ENCODE peak calls at places on chromosome 11, in seven cellular contexts. One of them, this sample, is unnamed.

GRCh38 chr11:83249972-83250593 is 36.1 kb downstream of the CCDC90B start:
- DNase-seq in dorsolateral prefrontal cortex: no peak
- DNase-seq in fibroblast of lung: peak; percentile 46
- DNase-seq in GM12865: peak; percentile 55
- DNase-seq in cardiac muscle cell: peak; percentile 46
- DNase-seq in HFF-Myc: peak; percentile 16
- DNase-seq in HCT116: peak; percentile 21
- DNase-seq in this sample: no peak

GRCh38 chr11:17802491-17802890 is 67.9 kb downstream of the KCNC1 start:
- DNase-seq in dorsolateral prefrontal cortex: no peak
- DNase-seq in fibroblast of lung: no peak
- DNase-seq in GM12865: no peak
- DNase-seq in cardiac muscle cell: no peak
- DNase-seq in HFF-Myc: no peak
- DNase-seq in HCT116: no peak
- DNase-seq in this sample: no peak

GRCh38 chr11:30254307-30255298 is 23.8 kb downstream of the FSHB start:
- DNase-seq in dorsolateral prefrontal cortex: no peak
- DNase-seq in fibroblast of lung: peak; percentile 23
- DNase-seq in GM12865: peak; percentile 10
- DNase-seq in cardiac muscle cell: no peak
- DNase-seq in HFF-Myc: no peak
- DNase-seq in HCT116: no peak
- DNase-seq in this sample: no peak

GRCh38 chr11:130549393-130549999 is 101.1 kb downstream of the ADAMTS15 start:
- DNase-seq in dorsolateral prefrontal cortex: no peak
- DNase-seq in fibroblast of lung: no peak
- DNase-seq in GM12865: no peak
- DNase-seq in cardiac muscle cell: no peak
- DNase-seq in HFF-Myc: no peak
- DNase-seq in HCT116: no peak
- DNase-seq in this sample: no peak

GRCh38 chr11:96246718-96247540 is 96.1 kb downstream of the MAML2 start:
- DNase-seq in dorsolateral prefrontal cortex: no peak
- DNase-seq in fibroblast of lung: peak; percentile 88
- DNase-seq in GM12865: no peak
- DNase-seq in cardiac muscle cell: no peak
- DNase-seq in HFF-Myc: no peak
- DNase-seq in HCT116: peak; percentile 63
- DNase-seq in this sample: no peak

GRCh38 chr11:62295504-62295903 is 3.4 kb downstream of the SCGB1D4 start:
- DNase-seq in dorsolateral prefrontal cortex: no peak
- DNase-seq in fibroblast of lung: peak; percentile 32
- DNase-seq in GM12865: peak; percentile 17
- DNase-seq in cardiac muscle cell: peak; percentile 76
- DNase-seq in HFF-Myc: no peak
- DNase-seq in HCT116: no peak
- DNase-seq in this sample: peak; percentile 30

GRCh38 chr11:107696140-107696539 is 15.7 kb downstream of the SLN start:
- DNase-seq in dorsolateral prefrontal cortex: no peak
- DNase-seq in fibroblast of lung: peak; percentile 97
- DNase-seq in GM12865: no peak
- DNase-seq in cardiac muscle cell: no peak
- DNase-seq in HFF-Myc: peak; percentile 87
- DNase-seq in HCT116: peak; percentile 77
- DNase-seq in this sample: no peak

GRCh38 chr11:81995907-81996306 is 737.8 kb downstream of the FAM181B start:
- DNase-seq in dorsolateral prefrontal cortex: no peak
- DNase-seq in fibroblast of lung: no peak
- DNase-seq in GM12865: no peak
- DNase-seq in cardiac muscle cell: no peak
- DNase-seq in HFF-Myc: no peak
- DNase-seq in HCT116: no peak
- DNase-seq in this sample: no peak

GRCh38 chr11:34323601-34324000 is 34.2 kb downstream of the ABTB2 start:
- DNase-seq in dorsolateral prefrontal cortex: no peak
- DNase-seq in fibroblast of lung: no peak
- DNase-seq in GM12865: no peak
- DNase-seq in cardiac muscle cell: no peak
- DNase-seq in HFF-Myc: no peak
- DNase-seq in HCT116: no peak
- DNase-seq in this sample: no peak

GRCh38 chr11:60946601-60947265 is 5.2 kb downstream of the SLC15A3 start:
- DNase-seq in dorsolateral prefrontal cortex: no peak
- DNase-seq in fibroblast of lung: no peak
- DNase-seq in GM12865: no peak
- DNase-seq in cardiac muscle cell: no peak
- DNase-seq in HFF-Myc: no peak
- DNase-seq in HCT116: no peak
- DNase-seq in this sample: no peak

GRCh38 chr11:1034001-1034400 is 2.5 kb downstream of the MUC6 start:
- DNase-seq in dorsolateral prefrontal cortex: no peak
- DNase-seq in fibroblast of lung: no peak
- DNase-seq in GM12865: no peak
- DNase-seq in cardiac muscle cell: no peak
- DNase-seq in HFF-Myc: no peak
- DNase-seq in HCT116: no peak
- DNase-seq in this sample: no peak

GRCh38 chr11:121802542-121802941 is 313.5 kb downstream of the BLID start:
- DNase-seq in dorsolateral prefrontal cortex: no peak
- DNase-seq in fibroblast of lung: no peak
- DNase-seq in GM12865: no peak
- DNase-seq in cardiac muscle cell: no peak
- DNase-seq in HFF-Myc: no peak
- DNase-seq in HCT116: no peak
- DNase-seq in this sample: no peak

DNA sequence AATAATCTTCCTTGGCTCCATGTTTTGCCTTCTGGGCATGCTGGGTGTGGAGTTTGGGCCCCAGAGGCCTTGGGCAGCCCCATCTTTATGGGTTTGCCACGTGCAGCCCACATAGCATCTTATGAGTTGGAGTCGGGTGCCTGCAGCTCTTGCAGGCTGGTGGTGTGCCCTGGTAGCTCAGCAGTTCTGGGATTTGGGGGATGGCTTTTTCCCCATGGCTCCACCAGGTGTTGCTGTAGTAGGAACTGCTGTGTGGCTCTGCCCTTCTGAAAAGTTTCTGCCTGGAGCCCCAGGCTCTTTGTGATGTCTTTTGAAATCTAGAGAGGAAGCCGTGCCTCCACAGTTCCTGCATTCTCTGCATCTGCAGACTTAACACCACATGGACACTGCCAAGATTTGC is 16.8 kb downstream of the EED start:
- DNase-seq in dorsolateral prefrontal cortex: no peak
- DNase-seq in fibroblast of lung: no peak
- DNase-seq in GM12865: no peak
- DNase-seq in cardiac muscle cell: no peak
- DNase-seq in HFF-Myc: no peak
- DNase-seq in HCT116: no peak
- DNase-seq in this sample: no peak
- TF ChIP-seq CTCF in dorsolateral prefrontal cortex: no peak
- TF ChIP-seq CTCF in fibroblast of lung: no peak
- TF ChIP-seq CTCF in GM12865: no peak
- TF ChIP-seq CTCF in cardiac muscle cell: no peak
- TF ChIP-seq CTCF in HFF-Myc: no peak
- TF ChIP-seq CTCF in HCT116: no peak
- TF ChIP-seq CTCF in this sample: no peak

GRCh38 chr11:94796863-94797262 is 28.7 kb downstream of the AMOTL1 start:
- DNase-seq in dorsolateral prefrontal cortex: no peak
- DNase-seq in fibroblast of lung: peak; percentile 22
- DNase-seq in GM12865: no peak
- DNase-seq in cardiac muscle cell: no peak
- DNase-seq in HFF-Myc: no peak
- DNase-seq in HCT116: no peak
- DNase-seq in this sample: no peak
- H3K4me3 ChIP-seq in dorsolateral prefrontal cortex: no peak overlapping the region
- H3K4me3 ChIP-seq in fibroblast of lung: no peak overlapping the region
- H3K4me3 ChIP-seq in GM12865: no peak overlapping the region
- H3K4me3 ChIP-seq in cardiac muscle cell: no peak overlapping the region
- H3K4me3 ChIP-seq in HFF-Myc: no peak overlapping the region
- H3K4me3 ChIP-seq in HCT116: no peak overlapping the region
- H3K4me3 ChIP-seq in this sample: no peak overlapping the region

GRCh38 chr11:68677432-68677831 is 6.9 kb upstream of the GAL start:
- DNase-seq in dorsolateral prefrontal cortex: no peak
- DNase-seq in fibroblast of lung: peak; percentile 92
- DNase-seq in GM12865: no peak
- DNase-seq in cardiac muscle cell: no peak
- DNase-seq in HFF-Myc: peak; percentile 94
- DNase-seq in HCT116: peak; percentile 59
- DNase-seq in this sample: no peak
- TF ChIP-seq CTCF in dorsolateral prefrontal cortex: no peak
- TF ChIP-seq CTCF in fibroblast of lung: no peak
- TF ChIP-seq CTCF in GM12865: no peak
- TF ChIP-seq CTCF in cardiac muscle cell: no peak
- TF ChIP-seq CTCF in HFF-Myc: no peak
- TF ChIP-seq CTCF in HCT116: no peak
- TF ChIP-seq CTCF in this sample: no peak

DNA sequence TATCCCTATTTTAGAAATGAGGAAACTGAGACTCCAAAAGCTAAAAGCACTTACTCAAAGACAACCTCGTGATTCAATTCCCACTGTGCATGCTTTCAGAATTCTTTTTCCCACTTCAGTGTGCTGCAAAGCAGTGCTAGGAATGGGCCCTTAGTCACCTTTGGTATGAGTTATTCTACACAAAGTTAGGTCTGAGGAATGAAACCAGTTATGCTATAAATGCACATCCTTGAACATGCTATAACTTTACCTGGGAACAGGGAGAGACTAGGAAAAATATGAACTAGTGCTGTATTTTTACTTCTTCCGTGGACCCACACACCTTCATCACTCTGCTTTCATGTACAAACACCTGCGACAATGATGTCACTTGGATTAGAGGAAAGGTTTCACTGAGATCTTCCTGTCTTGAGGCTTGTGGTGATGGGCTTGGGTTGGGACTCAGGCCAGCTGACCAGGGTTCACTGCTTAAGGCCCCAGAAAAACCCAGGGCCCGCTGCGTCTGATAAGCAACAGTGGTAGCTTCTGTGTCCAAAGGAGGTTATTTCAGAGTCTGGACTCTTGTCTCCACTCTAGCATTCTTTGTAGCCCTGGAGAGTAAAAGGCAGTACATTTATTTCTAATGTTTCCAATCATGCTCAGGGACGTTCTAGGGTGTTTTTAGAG is 81.6 kb downstream of the ZC3H12C start:
- DNase-seq in dorsolateral prefrontal cortex: no peak
- DNase-seq in fibroblast of lung: peak; percentile 81
- DNase-seq in GM12865: no peak
- DNase-seq in cardiac muscle cell: no peak
- DNase-seq in HFF-Myc: no peak
- DNase-seq in HCT116: no peak
- DNase-seq in this sample: no peak
- H3K4me3 ChIP-seq in dorsolateral prefrontal cortex: peak overlapping the region; percentile 37
- H3K4me3 ChIP-seq in fibroblast of lung: no peak overlapping the region
- H3K4me3 ChIP-seq in GM12865: no peak overlapping the region
- H3K4me3 ChIP-seq in cardiac muscle cell: no peak overlapping the region
- H3K4me3 ChIP-seq in HFF-Myc: no peak overlapping the region
- H3K4me3 ChIP-seq in HCT116: no peak overlapping the region
- H3K4me3 ChIP-seq in this sample: no peak overlapping the region

GRCh38 chr11:128830836-128831780 is 36.0 kb downstream of the KCNJ1 start:
- DNase-seq in dorsolateral prefrontal cortex: peak; percentile 66
- DNase-seq in fibroblast of lung: peak; percentile 68
- DNase-seq in GM12865: peak; percentile 92
- DNase-seq in cardiac muscle cell: peak; percentile 85
- DNase-seq in HFF-Myc: peak; percentile 57
- DNase-seq in HCT116: peak; percentile 68
- DNase-seq in this sample: peak; percentile 33
- TF ChIP-seq CTCF in dorsolateral prefrontal cortex: peak; percentile 98
- TF ChIP-seq CTCF in fibroblast of lung: peak; percentile 85
- TF ChIP-seq CTCF in GM12865: peak; percentile 90
- TF ChIP-seq CTCF in cardiac muscle cell: peak; percentile 85
- TF ChIP-seq CTCF in HFF-Myc: peak; percentile 87
- TF ChIP-seq CTCF in HCT116: peak; percentile 87
- TF ChIP-seq CTCF in this sample: peak; percentile 94

DNA sequence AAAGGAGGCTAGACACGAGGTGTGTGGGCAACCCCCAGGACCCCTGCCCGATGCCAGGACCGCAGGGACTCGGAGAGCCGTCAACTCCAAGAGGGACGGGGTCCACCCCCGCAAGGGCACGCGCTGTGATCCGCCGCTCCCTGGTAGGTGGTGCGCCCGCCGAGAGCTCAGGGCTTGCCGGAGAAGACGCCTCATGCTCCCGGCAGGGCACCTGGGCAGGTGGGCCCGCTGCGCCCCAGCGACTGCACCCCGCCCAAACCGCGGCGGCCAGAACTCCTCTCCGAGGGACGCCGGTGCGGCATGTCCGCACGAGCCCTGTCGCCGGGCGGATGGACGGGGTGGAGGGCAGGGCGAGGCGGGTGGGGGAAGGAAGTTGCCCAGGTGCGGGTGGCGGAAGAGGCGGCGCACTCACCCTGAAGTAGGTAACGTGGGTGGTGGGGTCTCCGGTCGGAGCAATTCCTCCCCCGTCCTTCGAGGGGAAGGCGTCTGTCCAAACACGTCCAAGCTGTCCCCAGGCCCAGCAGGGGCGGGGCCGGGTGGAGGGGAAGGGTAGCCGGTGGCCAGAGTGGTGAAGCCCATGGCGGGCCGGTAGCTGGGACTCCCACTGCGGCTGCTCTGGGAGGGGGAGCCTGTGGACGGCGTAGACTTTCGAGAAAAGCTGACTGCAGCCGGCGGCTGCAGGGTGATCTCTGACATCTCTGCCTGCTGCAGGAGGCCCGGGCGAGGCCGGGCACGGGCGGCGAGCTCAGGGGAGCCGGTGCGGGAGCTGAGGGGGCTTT is 37.2 kb downstream of the IGSF9B start:
- DNase-seq in dorsolateral prefrontal cortex: no peak
- DNase-seq in fibroblast of lung: no peak
- DNase-seq in GM12865: no peak
- DNase-seq in cardiac muscle cell: no peak
- DNase-seq in HFF-Myc: no peak
- DNase-seq in HCT116: no peak
- DNase-seq in this sample: no peak
- H3K4me3 ChIP-seq in dorsolateral prefrontal cortex: no peak overlapping the region
- H3K4me3 ChIP-seq in fibroblast of lung: no peak overlapping the region
- H3K4me3 ChIP-seq in GM12865: no peak overlapping the region
- H3K4me3 ChIP-seq in cardiac muscle cell: no peak overlapping the region
- H3K4me3 ChIP-seq in HFF-Myc: no peak overlapping the region
- H3K4me3 ChIP-seq in HCT116: no peak overlapping the region
- H3K4me3 ChIP-seq in this sample: no peak overlapping the region

GRCh38 chr11:94879006-94879405 is 94.3 kb downstream of the CWC15 start:
- DNase-seq in dorsolateral prefrontal cortex: no peak
- DNase-seq in fibroblast of lung: no peak
- DNase-seq in GM12865: no peak
- DNase-seq in cardiac muscle cell: no peak
- DNase-seq in HFF-Myc: no peak
- DNase-seq in HCT116: no peak
- DNase-seq in this sample: no peak

GRCh38 chr11:94880216-94880615 is 93.1 kb downstream of the CWC15 start:
- DNase-seq in dorsolateral prefrontal cortex: no peak
- DNase-seq in fibroblast of lung: peak; percentile 76
- DNase-seq in GM12865: no peak
- DNase-seq in cardiac muscle cell: no peak
- DNase-seq in HFF-Myc: no peak
- DNase-seq in HCT116: peak; percentile 41
- DNase-seq in this sample: peak; percentile 31

GRCh38 chr11:94876222-94876621 is 97.1 kb downstream of the CWC15 start:
- DNase-seq in dorsolateral prefrontal cortex: no peak
- DNase-seq in fibroblast of lung: no peak
- DNase-seq in GM12865: no peak
- DNase-seq in cardiac muscle cell: no peak
- DNase-seq in HFF-Myc: no peak
- DNase-seq in HCT116: no peak
- DNase-seq in this sample: no peak

GRCh38 chr11:94876645-94877445 is 96.5 kb downstream of the CWC15 start:
- DNase-seq in dorsolateral prefrontal cortex: peak; percentile 69
- DNase-seq in fibroblast of lung: peak; percentile 97
- DNase-seq in GM12865: peak; percentile 46
- DNase-seq in cardiac muscle cell: peak; percentile 42
- DNase-seq in HFF-Myc: peak; percentile 88
- DNase-seq in HCT116: peak; percentile 72
- DNase-seq in this sample: no peak

GRCh38 chr11:94877446-94878200 is 95.7 kb downstream of the CWC15 start:
- DNase-seq in dorsolateral prefrontal cortex: no peak
- DNase-seq in fibroblast of lung: peak; percentile 63
- DNase-seq in GM12865: no peak
- DNase-seq in cardiac muscle cell: no peak
- DNase-seq in HFF-Myc: no peak
- DNase-seq in HCT116: no peak
- DNase-seq in this sample: no peak
- TF ChIP-seq CTCF in dorsolateral prefrontal cortex: no peak
- TF ChIP-seq CTCF in fibroblast of lung: no peak
- TF ChIP-seq CTCF in GM12865: no peak
- TF ChIP-seq CTCF in cardiac muscle cell: no peak
- TF ChIP-seq CTCF in HFF-Myc: no peak
- TF ChIP-seq CTCF in HCT116: no peak
- TF ChIP-seq CTCF in this sample: no peak

This sample was measured in LNCaP clone FGC.